ENCODE peak calls at places on chromosomes 5 and 9, in five cellular contexts. N is HepG2, K is A549, P is SK-N-SH, R is HCT116. W is an unnamed sample.

GRCh38 chr5:9209846-9210547 is 335.9 kb downstream of the SEMA5A start:
- DNase-seq in N (no peak), K (no peak), P (no peak), R (no peak), W (peak; percentile 38)

GRCh38 chr5:76790632-76791290 is 28.1 kb upstream of the F2RL1 start:
- DNase-seq in N (peak; percentile 76), K (peak; percentile 76), P (peak; percentile 52), R (peak; percentile 95), W (no peak)

GRCh38 chr9:136409557-136410455 is 608 bp downstream of the ENTR1 start:
- DNase-seq in N (peak; percentile 30), K (peak; percentile 57), P (peak; percentile 80), R (no peak), W (peak; percentile 57)

GRCh38 chr9:21294325-21294724 is 10.8 kb downstream of the IFNA5 start:
- DNase-seq in N (peak; percentile 6), K (peak; percentile 23), P (no peak), R (peak; percentile 81), W (peak; percentile 50)

GRCh38 chr9:15298362-15298761 is 8.7 kb downstream of the TTC39B start:
- DNase-seq in N (no peak), K (no peak), P (no peak), R (no peak), W (no peak)

GRCh38 chr5:99275128-99275527 is 346.3 kb upstream of the CHD1 start:
- DNase-seq in N (no peak), K (no peak), P (no peak), R (no peak), W (no peak)

GRCh38 chr5:171365351-171365750 is 22.3 kb upstream of the NPM1 start:
- DNase-seq in N (peak; percentile 15), K (peak; percentile 42), P (no peak), R (no peak), W (peak; percentile 53)

GRCh38 chr9:34555002-34555348 is 32.2 kb upstream of the ENHO start:
- DNase-seq in N (no peak), K (no peak), P (peak; percentile 83), R (no peak), W (no peak)

GRCh38 chr5:108238461-108238860 is 143.4 kb downstream of the FBXL17 start:
- DNase-seq in N (no peak), K (no peak), P (no peak), R (no peak), W (no peak)

GRCh38 chr5:108233617-108234016 is 148.3 kb downstream of the FBXL17 start:
- DNase-seq in N (no peak), K (no peak), P (no peak), R (no peak), W (no peak)

DNA sequence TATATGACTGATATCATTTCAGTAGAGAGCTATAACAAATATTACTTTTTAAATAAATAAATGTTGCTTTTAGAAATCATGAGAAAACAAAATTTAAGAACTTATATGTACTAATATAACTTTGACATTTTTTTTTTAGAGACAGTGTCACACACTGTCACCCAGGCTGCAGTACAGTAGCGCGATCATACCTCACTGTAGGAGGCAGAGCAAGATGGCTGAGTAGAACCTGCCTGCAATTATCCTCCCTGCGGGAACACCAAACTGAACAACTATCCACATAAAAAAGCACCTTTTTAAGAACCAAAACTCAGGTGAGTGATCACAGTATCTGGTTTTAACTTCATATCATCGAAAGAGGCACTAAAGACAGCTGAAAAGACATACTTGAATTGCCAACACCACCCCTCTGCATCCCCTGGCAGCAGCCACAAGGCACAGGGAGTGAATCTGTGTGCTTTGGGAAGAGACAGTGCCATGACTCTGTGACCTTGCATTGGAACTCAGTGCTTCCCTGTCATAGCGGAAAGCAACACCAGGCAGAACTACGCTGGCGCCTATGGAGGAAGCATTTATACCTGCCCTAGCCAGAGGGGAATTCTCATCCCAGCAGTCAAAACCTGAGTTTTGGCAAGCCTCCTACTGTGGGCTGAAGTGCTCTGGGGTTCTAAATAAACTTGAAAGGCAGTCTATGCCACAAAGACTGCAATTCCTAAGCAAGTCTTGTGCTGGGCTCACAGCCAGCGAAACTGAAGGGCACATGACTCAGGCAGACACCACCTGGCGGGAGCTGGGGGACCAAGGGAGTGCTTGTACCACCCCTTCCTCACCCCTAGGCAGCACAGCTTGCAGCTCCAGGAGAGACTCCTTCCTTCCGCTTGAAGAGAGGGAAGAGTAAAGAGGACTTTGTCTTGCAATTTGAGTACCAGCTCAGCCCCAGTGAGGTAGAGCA is 142.7 kb downstream of the FBXL17 start:
- DNase-seq in N (no peak), K (no peak), P (no peak), R (peak; percentile 26), W (no peak)
- TF ChIP-seq CTCF in N (no peak), K (no peak), P (no peak), R (no peak), W (no peak)

DNA sequence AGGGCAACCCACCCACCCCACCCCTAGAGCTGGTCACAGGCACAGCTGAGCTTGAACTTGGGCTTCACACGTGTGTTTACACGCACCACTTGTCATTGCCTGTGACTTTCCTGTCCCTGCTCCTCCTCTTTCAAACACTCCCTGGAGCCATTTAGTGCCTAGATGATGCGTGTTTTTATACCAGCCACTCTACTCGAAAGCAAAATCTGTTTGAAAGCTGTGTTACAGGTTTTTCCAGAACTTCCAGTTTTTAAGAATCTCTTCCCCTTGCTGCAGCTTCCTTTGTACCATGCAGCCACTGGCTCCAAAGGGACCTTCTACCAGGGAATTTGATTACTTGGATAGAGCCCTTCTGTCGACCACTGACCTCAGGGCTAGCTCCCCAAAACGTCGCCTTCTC is 78.8 kb upstream of the SPRY4 start:
- DNase-seq in N (no peak), K (no peak), P (no peak), R (peak; percentile 19), W (no peak)
- TF ChIP-seq MAX in N (no peak), K (no peak), P (no peak), R (peak; percentile 36), W (no peak)

GRCh38 chr9:130682490-130683121 is 11.0 kb upstream of the EXOSC2 start:
- DNase-seq in N (peak; percentile 62), K (peak; percentile 91), P (peak; percentile 89), R (peak; percentile 69), W (peak; percentile 82)
- H3K4me3 ChIP-seq in N (peak overlapping the region; percentile 55), K (peak overlapping the region; percentile 85), P (peak overlapping the region; percentile 58), R (peak overlapping the region; percentile 59), W (peak overlapping the region; percentile 51)

GRCh38 chr5:179211076-179211475 is 134.2 kb downstream of the ADAMTS2 start:
- DNase-seq in N (no peak), K (no peak), P (no peak), R (no peak), W (no peak)

GRCh38 chr5:179214678-179215077 is 130.6 kb downstream of the ADAMTS2 start:
- DNase-seq in N (no peak), K (no peak), P (no peak), R (no peak), W (no peak)

GRCh38 chr5:179210478-179210877 is 134.8 kb downstream of the ADAMTS2 start:
- DNase-seq in N (no peak), K (no peak), P (no peak), R (no peak), W (no peak)

GRCh38 chr5:179211631-179212030 is 133.6 kb downstream of the ADAMTS2 start:
- DNase-seq in N (no peak), K (no peak), P (no peak), R (no peak), W (no peak)

GRCh38 chr5:179212870-179213269 is 132.4 kb downstream of the ADAMTS2 start:
- DNase-seq in N (no peak), K (no peak), P (peak; percentile 67), R (no peak), W (peak; percentile 34)
- TF ChIP-seq CTCF in N (no peak), K (no peak), P (no peak), R (no peak), W (peak; percentile 32)

DNA sequence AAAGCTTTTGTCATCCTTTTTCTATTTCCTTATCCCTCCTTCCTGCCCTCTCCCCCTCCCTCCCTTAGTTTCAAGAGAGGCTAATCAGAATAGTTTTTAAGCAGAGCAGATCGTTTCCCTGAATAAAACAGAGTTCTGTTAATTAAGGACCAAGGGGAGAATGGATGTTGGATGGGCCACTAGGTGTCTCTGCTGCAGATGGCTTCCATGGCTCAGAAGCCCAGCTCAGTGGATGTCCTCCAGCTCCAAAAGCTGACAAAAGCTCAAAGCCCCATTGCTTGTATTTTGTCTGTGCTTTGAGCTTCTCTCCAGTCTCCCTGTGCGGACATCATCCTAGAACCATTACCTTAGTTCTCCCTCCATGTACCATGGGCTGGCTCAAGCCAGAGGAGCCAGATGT is 21.0 kb upstream of the NPR3 start:
- DNase-seq in N (peak; percentile 3), K (no peak), P (no peak), R (no peak), W (peak; percentile 27)
- TF ChIP-seq MAX in N (no peak), K (no peak), P (no peak), R (no peak), W (no peak)

GRCh38 chr5:19035816-19036215 is 952.2 kb downstream of the CDH18 start:
- DNase-seq in N (no peak), K (no peak), P (no peak), R (no peak), W (no peak)
- H3K4me3 ChIP-seq in N (no peak overlapping the region), K (no peak overlapping the region), P (no peak overlapping the region), R (no peak overlapping the region), W (no peak overlapping the region)